ENCODE peak calls at places on chromosomes 16 and 17, in eight cellular contexts. W is activated T-cell treated with anti-CD3 and anti-CD28 coated beads, Interleukin-2, amount 50 U/mL, for 4 hours; H is NCI-H446; N is GM10248; S is ACHN; L is stimulated activated CD4-positive, alpha-beta T cell treated with anti-CD3 and anti-CD28 coated beads, Interleukin-4, amount 100 ng/mL, for 4 hours; E is hippocampal formation; X is stimulated activated naive CD8-positive, alpha-beta T cell treated with anti-CD3 and anti-CD28 coated beads, Interleukin-15, amount 100 ng/mL, for 72 hours. G is an unnamed sample.

GRCh38 chr17:80284631-80285030 is 24.0 kb downstream of the RNF213 start:
- DNase-seq in E (no peak), S (no peak), H (no peak), X (peak), W (no peak), N (no peak), L (no peak), G (no peak)

GRCh38 chr16:48535831-48536599 is 74.0 kb downstream of the N4BP1 start:
- DNase-seq in X (peak), E (peak), L (no peak), N (peak), H (no peak), S (no peak), W (no peak), G (no peak)

GRCh38 chr16:69762843-69763556 is 868 bp downstream of the WWP2 start:
- DNase-seq in E (no peak), N (no peak), S (peak), L (no peak), H (no peak), W (no peak), X (no peak), G (no peak)

GRCh38 chr16:1785846-1786170 is 3.0 kb downstream of the NUBP2 start:
- DNase-seq in L (no peak), S (no peak), X (no peak), H (no peak), E (no peak), W (no peak), N (no peak), G (no peak)

GRCh38 chr16:2715519-2715918 is 4.5 kb downstream of the PRSS27 start:
- DNase-seq in H (no peak), N (peak), S (peak), W (peak), L (peak), X (peak), E (no peak), G (no peak)

GRCh38 chr17:81549826-81550225 is 2.3 kb downstream of the FAAP100 start:
- DNase-seq in L (no peak), N (no peak), E (no peak), W (no peak), S (no peak), X (no peak), H (no peak), G (no peak)

GRCh38 chr17:32264823-32265191 is 825 bp upstream of the RHBDL3 start:
- DNase-seq in X (no peak), N (no peak), E (no peak), H (no peak), S (no peak), L (no peak), W (no peak), G (no peak)

GRCh38 chr17:82775033-82775823 is 23.4 kb downstream of the TBCD start:
- DNase-seq in L (peak), S (peak), W (peak), E (peak), X (peak), N (peak), H (no peak), G (no peak)

GRCh38 chr17:1455748-1456599 is at the start of gene CRK:
- DNase-seq in S (peak), L (peak), X (peak), N (peak), E (peak), H (peak), W (peak), G (peak)

GRCh38 chr17:40903129-40903847 is 18.2 kb upstream of the KRT20 start:
- DNase-seq in N (peak), L (no peak), H (no peak), S (peak), W (no peak), X (no peak), E (no peak), G (peak)

GRCh38 chr16:86224126-86224525 is 286.2 kb upstream of the FOXF1 start:
- DNase-seq in E (no peak), W (no peak), H (no peak), X (no peak), S (no peak), L (no peak), N (no peak), G (no peak)

GRCh38 chr17:7982666-7983065 is 19.7 kb upstream of the GUCY2D start:
- DNase-seq in L (no peak), N (no peak), H (no peak), X (no peak), W (no peak), S (peak), E (no peak), G (no peak)

GRCh38 chr17:27647755-27648154 is 16.8 kb downstream of the LGALS9 start:
- DNase-seq in L (no peak), N (no peak), X (no peak), S (no peak), W (no peak), H (no peak), E (no peak), G (no peak)

GRCh38 chr17:30117548-30118155 is 1.0 kb downstream of the NSRP1 start:
- DNase-seq in N (no peak), W (no peak), E (no peak), X (no peak), L (no peak), S (no peak), H (no peak), G (no peak)

GRCh38 chr17:1182831-1183578 is 3.2 kb upstream of the ABR start:
- DNase-seq in N (no peak), L (no peak), W (no peak), X (no peak), S (peak), E (no peak), H (no peak), G (no peak)

GRCh38 chr16:48877946-48878345 is 268.0 kb upstream of the N4BP1 start:
- DNase-seq in L (no peak), X (no peak), W (no peak), S (no peak), N (no peak), H (no peak), E (no peak), G (no peak)

GRCh38 chr16:50213939-50214519 is 52.3 kb upstream of the ADCY7 start:
- DNase-seq in L (no peak), E (no peak), X (no peak), H (no peak), W (no peak), N (peak), S (peak), G (no peak)

GRCh38 chr17:35063514-35064223 is at the start of gene RFFL:
- DNase-seq in X (peak), W (peak), H (peak), S (peak), L (peak), E (peak), N (peak), G (peak)

GRCh38 chr16:72875291-72876036 is 172.5 kb downstream of the ZFHX3 start:
- DNase-seq in E (no peak), X (no peak), W (no peak), S (no peak), L (no peak), N (no peak), H (peak), G (no peak)

GRCh38 chr16:29927523-29927905 is 1.5 kb upstream of the KCTD13 start:
- DNase-seq in E (no peak), S (no peak), W (no peak), N (no peak), L (no peak), H (no peak), X (no peak), G (no peak)

GRCh38 chr17:2844386-2844785 is 48.1 kb downstream of the RAP1GAP2 start:
- DNase-seq in S (no peak), N (no peak), W (no peak), L (no peak), H (no peak), E (no peak), X (no peak), G (no peak)

GRCh38 chr16:17379121-17379571 is 91.6 kb downstream of the XYLT1 start:
- DNase-seq in W (no peak), S (no peak), H (no peak), L (no peak), E (no peak), X (no peak), N (no peak), G (no peak)

GRCh38 chr16:19717319-19717718 is 708 bp downstream of the KNOP1 start:
- DNase-seq in W (no peak), N (no peak), H (no peak), X (no peak), E (no peak), S (no peak), L (no peak), G (no peak)

GRCh38 chr16:87006021-87006420 is 311.2 kb downstream of the C16orf95 start:
- DNase-seq in W (no peak), L (no peak), H (no peak), N (no peak), S (no peak), E (no peak), X (no peak), G (no peak)

GRCh38 chr16:57788252-57788841 is 13.9 kb downstream of the KIFC3 start:
- DNase-seq in W (no peak), X (no peak), S (no peak), N (no peak), H (no peak), L (no peak), E (no peak), G (no peak)

G was measured in amniotic stem cell.